ENCODE peak calls at places on chromosomes 16 and 17, in six cellular contexts. N is IMR-90, A is mesenchymal stem cell, L is H9, K is trophoblast cell, I is H1. B is an unnamed sample.

GRCh38 chr17:9817086-9817485 is 4.8 kb downstream of the GSG1L2 start:
- DNase-seq in N (peak; percentile 23), I (peak; percentile 3), K (peak; percentile 74), A (peak; percentile 76), L (peak; percentile 80), B (peak; percentile 8)

GRCh38 chr17:32881054-32881453 is 4.1 kb upstream of the MYO1D start:
- DNase-seq in N (no peak), L (no peak), I (no peak), K (no peak), A (no peak), B (no peak)

GRCh38 chr16:85072947-85073346 is 39.3 kb downstream of the CIBAR2 start:
- DNase-seq in A (no peak), I (no peak), K (no peak), N (peak; percentile 90), L (no peak), B (no peak)

GRCh38 chr17:61832463-61832862 is 30.9 kb downstream of the BRIP1 start:
- DNase-seq in A (no peak), I (no peak), N (no peak), K (no peak), L (no peak), B (no peak)

GRCh38 chr17:40582328-40582901 is 17.1 kb upstream of the CCR7 start:
- DNase-seq in L (no peak), A (no peak), N (no peak), I (no peak), K (no peak), B (no peak)

GRCh38 chr17:31373150-31374082 is 18.1 kb upstream of the RAB11FIP4 start:
- DNase-seq in A (peak; percentile 70), K (peak; percentile 23), I (no peak), L (no peak), N (peak; percentile 71), B (no peak)

GRCh38 chr16:78563905-78564304 is 464.5 kb downstream of the WWOX start:
- DNase-seq in K (no peak), L (no peak), A (peak; percentile 13), N (no peak), I (no peak), B (no peak)

GRCh38 chr17:40547079-40547784 is 18.0 kb downstream of the CCR7 start:
- DNase-seq in K (no peak), N (no peak), A (no peak), I (no peak), L (peak; percentile 35), B (no peak)

DNA sequence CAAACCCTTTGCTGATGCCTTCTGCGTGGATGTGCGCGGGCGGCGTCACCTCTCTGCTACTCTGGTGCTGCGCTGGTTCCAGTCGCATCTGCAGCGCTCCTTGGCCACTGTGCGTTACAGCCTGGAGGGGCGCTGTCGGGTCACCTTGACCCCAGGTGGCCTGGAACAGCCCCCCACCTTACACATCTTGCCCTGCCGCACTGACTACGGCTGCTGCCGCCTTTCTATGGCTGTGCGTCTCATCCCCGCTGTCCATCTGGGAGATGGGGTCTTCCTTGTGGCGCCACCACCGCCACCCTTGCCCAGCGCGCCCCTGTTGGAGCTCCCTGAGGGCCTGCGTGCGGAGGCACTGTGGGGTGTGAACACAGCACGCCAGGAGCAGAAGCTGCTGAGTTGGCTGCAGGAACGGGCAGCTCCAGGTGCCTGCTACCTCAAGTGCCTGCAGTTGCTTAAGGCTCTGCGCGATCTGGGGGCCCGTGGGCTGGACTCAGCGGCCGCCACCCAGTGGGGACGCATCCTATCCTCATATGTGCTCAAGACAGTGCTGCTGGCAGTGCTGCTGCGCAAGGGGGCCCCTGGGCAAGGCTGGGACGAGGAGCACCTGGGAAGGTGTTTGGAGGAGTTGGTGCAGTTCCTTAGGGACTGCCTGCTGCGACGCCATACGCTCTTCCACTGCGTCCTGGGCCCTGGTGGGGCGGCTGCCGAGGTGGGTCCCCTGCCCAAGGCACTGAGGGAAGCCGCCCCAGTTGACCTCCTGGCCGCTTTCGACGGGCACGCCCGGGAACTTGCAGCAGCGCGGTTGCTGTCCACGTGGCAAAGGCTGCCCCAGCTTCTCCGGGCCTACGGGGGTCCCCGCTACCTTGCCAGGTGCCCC is 1.6 kb downstream of the ITPRIPL2 start:
- DNase-seq in K (no peak), L (no peak), N (no peak), I (no peak), A (no peak), B (no peak)
- H4K91ac ChIP-seq in K (no peak overlapping the region), L (no peak overlapping the region), N (no peak overlapping the region), I (no peak overlapping the region), A (peak overlapping the region; percentile 23), B (no peak overlapping the region)

GRCh38 chr17:45147581-45148182 is 593 bp upstream of the HEXIM1 start:
- DNase-seq in I (no peak), K (peak; percentile 88), L (peak; percentile 92), A (peak; percentile 97), N (peak; percentile 97), B (peak; percentile 91)
- H2BK5ac ChIP-seq in I (peak overlapping the region; percentile 90), K (peak overlapping the region; percentile 94), L (peak overlapping the region; percentile 91), A (peak overlapping the region; percentile 97), N (peak overlapping the region; percentile 93), B (no peak overlapping the region)

DNA sequence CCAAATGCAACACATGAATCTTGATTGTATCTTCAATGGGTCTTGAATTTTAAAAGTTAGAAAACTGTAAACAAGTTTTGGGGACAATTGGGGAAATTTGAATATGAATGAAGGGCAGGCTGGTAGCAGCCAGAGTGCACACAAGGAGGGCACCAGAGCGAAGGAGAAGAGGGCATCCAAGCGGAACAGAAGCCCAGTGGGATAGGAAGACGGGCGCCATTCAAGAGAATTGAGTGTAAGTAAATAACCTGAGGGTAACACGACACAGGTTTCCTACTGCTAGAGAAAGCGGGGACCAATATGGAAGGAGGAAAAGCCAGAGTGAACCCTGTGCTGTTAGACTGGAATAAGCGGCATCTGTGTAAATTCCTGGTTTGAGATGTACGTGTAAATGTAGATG is 115.1 kb upstream of the CCL2 start:
- DNase-seq in I (no peak), K (no peak), L (no peak), N (no peak), A (no peak), B (peak; percentile 12)
- H3K4me2 ChIP-seq in I (no peak overlapping the region), K (no peak overlapping the region), L (peak overlapping the region; percentile 15), N (no peak overlapping the region), A (no peak overlapping the region), B (no peak overlapping the region)

DNA sequence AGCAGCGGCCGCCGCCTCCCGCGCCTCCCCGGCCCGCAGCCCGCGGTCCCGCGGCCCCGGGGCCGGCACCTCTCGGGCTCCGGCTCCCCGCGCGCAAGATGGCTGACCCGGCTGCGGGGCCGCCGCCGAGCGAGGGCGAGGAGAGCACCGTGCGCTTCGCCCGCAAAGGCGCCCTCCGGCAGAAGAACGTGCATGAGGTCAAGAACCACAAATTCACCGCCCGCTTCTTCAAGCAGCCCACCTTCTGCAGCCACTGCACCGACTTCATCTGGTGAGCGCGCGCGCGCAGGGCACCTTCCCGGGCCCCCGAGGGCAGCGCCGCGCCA is 258 bp downstream of the PRKCB start:
- DNase-seq in L (peak; percentile 33), N (no peak), A (no peak), I (no peak), K (no peak), B (no peak)
- H4K91ac ChIP-seq in L (no peak overlapping the region), N (no peak overlapping the region), A (no peak overlapping the region), I (no peak overlapping the region), K (no peak overlapping the region), B (no peak overlapping the region)

GRCh38 chr17:13786000-13786598 is 184.4 kb upstream of the HS3ST3A1 start:
- DNase-seq in N (peak; percentile 76), I (no peak), A (peak; percentile 21), L (no peak), K (no peak), B (no peak)
- H2BK5ac ChIP-seq in N (peak overlapping the region; percentile 27), I (no peak overlapping the region), A (no peak overlapping the region), L (no peak overlapping the region), K (no peak overlapping the region), B (no peak overlapping the region)

DNA sequence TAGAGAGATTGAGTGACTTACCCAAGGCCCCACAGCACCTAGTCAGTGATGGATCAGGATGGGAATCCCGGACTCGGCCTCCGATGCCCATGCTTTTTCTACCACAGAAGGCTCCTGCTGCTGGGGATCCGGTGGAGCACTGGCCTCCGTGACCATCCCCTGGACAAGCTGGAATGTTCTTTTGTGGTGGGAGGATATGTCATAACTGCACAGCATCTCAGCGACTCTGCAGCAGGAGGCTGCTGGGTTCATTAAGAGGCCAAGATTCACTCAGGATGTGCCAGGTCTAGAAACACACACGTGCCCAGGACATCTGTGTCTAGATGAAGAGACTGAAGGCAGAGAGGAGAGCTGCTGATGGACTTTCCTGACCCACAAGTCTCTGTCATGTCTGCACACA is 34.7 kb upstream of the NGFR start:
- DNase-seq in L (no peak), K (no peak), A (no peak), I (no peak), N (no peak), B (no peak)
- H3K4me2 ChIP-seq in L (no peak overlapping the region), K (no peak overlapping the region), A (no peak overlapping the region), I (no peak overlapping the region), N (no peak overlapping the region), B (no peak overlapping the region)

GRCh38 chr17:46158323-46159296 is 34.6 kb downstream of the KANSL1 start:
- DNase-seq in K (no peak), I (no peak), N (no peak), A (no peak), L (peak; percentile 43), B (no peak)
- H4K91ac ChIP-seq in K (no peak overlapping the region), I (no peak overlapping the region), N (no peak overlapping the region), A (no peak overlapping the region), L (no peak overlapping the region), B (no peak overlapping the region)

GRCh38 chr17:42520540-42520951 is 15.5 kb upstream of the NAGLU start:
- DNase-seq in N (no peak), K (no peak), A (no peak), I (no peak), L (peak; percentile 42), B (no peak)

GRCh38 chr17:42522263-42522790 is 13.7 kb upstream of the NAGLU start:
- DNase-seq in A (no peak), N (no peak), I (no peak), K (no peak), L (peak; percentile 23), B (no peak)

GRCh38 chr17:42519546-42520444 is 16.2 kb upstream of the NAGLU start:
- DNase-seq in L (peak; percentile 77), N (peak; percentile 99), A (peak; percentile 98), I (peak; percentile 51), K (peak; percentile 92), B (peak; percentile 72)

GRCh38 chr17:42521666-42522262 is 14.3 kb upstream of the NAGLU start:
- DNase-seq in A (no peak), I (no peak), L (peak; percentile 21), K (no peak), N (no peak), B (no peak)

DNA sequence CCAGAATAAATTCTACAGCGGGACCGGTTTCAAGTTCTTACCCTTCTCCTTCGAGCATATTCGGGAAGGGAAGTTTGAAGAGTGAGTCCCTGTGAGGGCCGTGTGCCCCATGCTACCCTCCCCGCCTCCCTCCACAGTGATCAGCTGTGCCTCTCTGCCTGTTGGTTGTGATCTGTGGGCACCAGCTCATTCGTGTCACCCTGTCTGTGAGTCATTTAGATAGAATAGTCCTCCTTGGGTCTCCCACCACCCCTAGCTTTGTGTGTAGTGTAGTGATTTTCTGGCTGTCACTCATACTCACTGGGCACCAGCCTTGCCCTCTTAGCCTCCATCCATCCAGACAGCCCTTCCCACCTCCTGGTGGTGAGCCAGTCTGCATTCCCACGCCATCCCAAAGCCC is 15.0 kb upstream of the NAGLU start:
- DNase-seq in I (no peak), N (no peak), A (peak; percentile 35), K (no peak), L (peak; percentile 23), B (no peak)
- H2BK5ac ChIP-seq in I (no peak overlapping the region), N (peak overlapping the region; percentile 99), A (peak overlapping the region; percentile 93), K (peak overlapping the region; percentile 92), L (no peak overlapping the region), B (peak overlapping the region; percentile 39)

B was measured in neuronal stem cell.